ENCODE peak calls at places on chromosomes 12 and 14, in seven cellular contexts. O is endothelial cell, F is body of pancreas, B is mucosa of descending colon, C is thoracic aorta, E is GM10248, L is left ventricle myocardium inferior. K is an unnamed sample.

GRCh38 chr12:69024413-69024812 is 91.4 kb upstream of the CPM start:
- DNase-seq in O (no peak), F (peak; percentile 86), B (peak; percentile 95), C (no peak), E (no peak), L (no peak), K (peak; percentile 46)

GRCh38 chr14:80049055-80049454 is 162.2 kb downstream of the DIO2 start:
- DNase-seq in O (no peak), F (no peak), B (no peak), C (no peak), E (no peak), L (no peak), K (no peak)

GRCh38 chr12:105433804-105434203 is 103.3 kb downstream of the C12orf75 start:
- DNase-seq in O (no peak), F (no peak), B (no peak), C (no peak), E (no peak), L (no peak), K (no peak)

GRCh38 chr12:123056053-123056452 is 75.6 kb downstream of the ARL6IP4 start:
- DNase-seq in O (no peak), F (no peak), B (no peak), C (no peak), E (no peak), L (no peak), K (no peak)

GRCh38 chr12:132477703-132478432 is 12.1 kb upstream of the FBRSL1 start:
- DNase-seq in O (no peak), F (no peak), B (no peak), C (no peak), E (no peak), L (no peak), K (no peak)

GRCh38 chr12:67728296-67728666 is 79.7 kb downstream of the DYRK2 start:
- DNase-seq in O (no peak), F (peak; percentile 48), B (no peak), C (no peak), E (no peak), L (no peak), K (no peak)

GRCh38 chr14:88063807-88064206 is 58.9 kb downstream of the GPR65 start:
- DNase-seq in O (no peak), F (no peak), B (no peak), C (no peak), E (no peak), L (no peak), K (no peak)

GRCh38 chr12:124694846-124695497 is 127.6 kb upstream of the NCOR2 start:
- DNase-seq in O (no peak), F (no peak), B (no peak), C (no peak), E (no peak), L (peak; percentile 69), K (no peak)

GRCh38 chr14:54781080-54781479 is 121.5 kb downstream of the GCH1 start:
- DNase-seq in O (no peak), F (no peak), B (no peak), C (no peak), E (no peak), L (no peak), K (no peak)

GRCh38 chr12:40622246-40622838 is 69.9 kb upstream of the CNTN1 start:
- DNase-seq in O (peak; percentile 55), F (peak; percentile 61), B (peak; percentile 80), C (peak; percentile 8), E (peak; percentile 45), L (no peak), K (no peak)

GRCh38 chr12:5778823-5779222 is 166.2 kb downstream of the ANO2 start:
- DNase-seq in O (no peak), F (no peak), B (no peak), C (no peak), E (no peak), L (no peak), K (no peak)

GRCh38 chr12:95994476-95994875 is 1.7 kb downstream of the HAL start:
- DNase-seq in O (no peak), F (no peak), B (no peak), C (no peak), E (no peak), L (no peak), K (no peak)

GRCh38 chr12:95997276-95997675 is 1.1 kb upstream of the HAL start:
- DNase-seq in O (no peak), F (no peak), B (no peak), C (no peak), E (no peak), L (no peak), K (no peak)

GRCh38 chr12:95993907-95994306 is 2.2 kb downstream of the HAL start:
- DNase-seq in O (no peak), F (no peak), B (no peak), C (no peak), E (no peak), L (no peak), K (no peak)

GRCh38 chr12:95996034-95996658 is at the start of gene HAL:
- DNase-seq in O (no peak), F (peak; percentile 68), B (peak; percentile 51), C (no peak), E (no peak), L (peak; percentile 22), K (no peak)

GRCh38 chr12:95995238-95996031 is 709 bp downstream of the HAL start:
- DNase-seq in O (no peak), F (no peak), B (no peak), C (no peak), E (no peak), L (no peak), K (no peak)
- TF ChIP-seq CTCF in O (no peak), F (no peak), B (no peak), C (no peak), E (no peak), L (no peak), K (no peak)

GRCh38 chr14:104030958-104031357 is 54.5 kb upstream of the ASPG start:
- DNase-seq in O (no peak), F (no peak), B (no peak), C (no peak), E (no peak), L (no peak), K (no peak)

GRCh38 chr14:104025481-104025975 is 60.0 kb upstream of the ASPG start:
- DNase-seq in O (no peak), F (no peak), B (no peak), C (no peak), E (no peak), L (no peak), K (no peak)

GRCh38 chr14:104023325-104024055 is 62.0 kb upstream of the ASPG start:
- DNase-seq in O (no peak), F (no peak), B (no peak), C (no peak), E (no peak), L (no peak), K (no peak)

GRCh38 chr14:104031384-104031783 is 54.1 kb upstream of the ASPG start:
- DNase-seq in O (no peak), F (no peak), B (no peak), C (no peak), E (no peak), L (no peak), K (no peak)

DNA sequence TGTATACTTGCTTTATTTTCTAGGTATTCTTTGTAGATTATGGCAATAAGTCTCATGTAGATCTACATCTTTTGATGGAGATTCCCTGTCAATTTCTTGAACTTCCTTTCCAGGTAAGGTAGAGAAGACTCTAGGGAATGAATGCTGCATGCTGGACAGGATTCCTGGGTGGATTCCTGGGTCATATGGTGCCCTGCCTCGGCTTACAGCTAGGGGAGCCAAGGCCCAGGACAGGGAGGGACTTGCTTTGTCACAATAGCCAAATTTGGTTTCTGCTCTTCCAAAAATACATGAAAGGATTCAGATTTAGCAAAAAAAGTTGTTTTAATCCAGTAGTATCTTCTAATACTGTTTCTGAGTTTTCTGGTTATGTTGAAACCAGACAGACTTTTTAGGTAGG is 59.5 kb upstream of the ASPG start:
- DNase-seq in O (no peak), F (no peak), B (no peak), C (no peak), E (no peak), L (no peak), K (no peak)
- TF ChIP-seq CTCF in O (no peak), F (no peak), B (no peak), C (no peak), E (no peak), L (no peak), K (peak; percentile 21)

GRCh38 chr14:64682843-64683242 is 21.4 kb upstream of the PLEKHG3 start:
- DNase-seq in O (no peak), F (no peak), B (no peak), C (no peak), E (no peak), L (no peak), K (no peak)

GRCh38 chr14:64683264-64683663 is 21.0 kb upstream of the PLEKHG3 start:
- DNase-seq in O (no peak), F (no peak), B (no peak), C (no peak), E (no peak), L (no peak), K (peak; percentile 40)

GRCh38 chr14:64682173-64682710 is 22.0 kb upstream of the PLEKHG3 start:
- DNase-seq in O (no peak), F (peak; percentile 79), B (no peak), C (peak; percentile 64), E (no peak), L (peak; percentile 64), K (peak; percentile 85)

GRCh38 chr14:64680675-64681060 is 23.6 kb upstream of the PLEKHG3 start:
- DNase-seq in O (no peak), F (no peak), B (no peak), C (no peak), E (no peak), L (no peak), K (no peak)

DNA sequence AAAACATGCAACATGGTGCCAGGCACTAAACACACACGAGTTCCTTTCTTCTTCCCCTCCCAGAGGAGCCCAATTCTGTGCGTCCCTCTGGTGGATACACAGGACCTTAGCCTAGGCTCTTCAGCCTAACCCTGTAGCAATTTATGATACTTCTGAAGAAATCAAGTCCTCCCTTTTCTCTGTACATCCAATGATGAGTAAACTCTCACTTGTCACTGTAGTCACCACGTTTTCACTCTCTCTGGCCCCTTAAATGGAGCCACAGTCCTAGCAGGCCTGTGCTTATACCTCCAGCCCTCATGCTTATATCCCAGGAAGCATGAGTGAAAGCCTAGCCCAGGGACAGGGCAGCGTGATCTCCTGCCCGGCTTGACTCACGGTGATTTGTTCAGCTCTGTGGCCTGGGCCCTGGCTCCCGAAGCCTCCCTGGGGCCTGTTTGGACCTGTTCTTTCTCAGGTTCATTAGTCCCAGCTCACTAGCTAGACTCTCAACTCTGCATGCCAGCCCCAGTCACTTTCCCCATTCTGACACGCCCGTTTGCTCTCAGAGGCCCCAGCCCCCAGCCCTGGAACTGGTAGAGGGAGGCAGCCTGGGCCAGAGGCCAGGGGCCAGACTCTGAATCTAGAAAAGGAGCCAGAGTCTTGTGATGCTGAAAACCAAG is 24.1 kb upstream of the PLEKHG3 start:
- DNase-seq in O (no peak), F (no peak), B (no peak), C (no peak), E (no peak), L (no peak), K (peak; percentile 32)
- TF ChIP-seq CTCF in O (no peak), F (no peak), B (no peak), C (no peak), E (no peak), L (no peak), K (no peak)

DNA sequence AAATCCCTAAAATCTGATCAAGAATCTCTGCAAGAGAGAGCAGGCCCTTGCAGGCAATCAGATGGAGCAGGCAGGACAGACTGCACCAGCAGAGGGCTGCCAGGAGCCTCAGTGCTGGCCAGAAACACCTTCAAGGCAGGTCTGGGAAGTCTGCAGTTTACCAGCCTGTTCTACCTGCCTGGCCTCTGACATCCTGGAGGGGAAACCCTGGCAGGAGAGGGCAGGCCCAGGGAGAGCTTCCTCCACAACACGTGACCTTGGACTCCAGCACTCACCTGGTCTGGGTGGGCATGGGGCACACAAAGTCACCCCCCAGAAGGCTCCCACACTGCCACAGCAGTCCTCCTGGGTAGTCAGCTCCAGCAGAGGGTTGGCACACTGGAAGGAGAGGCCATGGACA is 56.0 kb downstream of the ISCA2 start:
- DNase-seq in O (no peak), F (no peak), B (no peak), C (no peak), E (no peak), L (no peak), K (no peak)
- TF ChIP-seq CTCF in O (no peak), F (no peak), B (no peak), C (no peak), E (no peak), L (peak; percentile 41), K (peak; percentile 33)